ENCODE peak calls at places on chromosome 17, in five cellular contexts. V is stimulated activated CD4-positive, alpha-beta T cell treated with anti-CD3 and anti-CD28 coated beads, Interleukin-12 subunit alpha, Interleukin-12 subunit beta, amount 100 ng/mL, for 24 hours; U is AG08395; J is mucosa of descending colon; E is pancreas. K is an unnamed sample.

GRCh38 chr17:77736207-77736600 is 222.3 kb upstream of the TNRC6C start:
- DNase-seq in V (no peak), U (no peak), J (no peak), E (no peak), K (peak; percentile 65)

GRCh38 chr17:78268191-78268874 is 36.9 kb downstream of the TMEM235 start:
- DNase-seq in V (no peak), U (no peak), J (no peak), E (no peak), K (no peak)

GRCh38 chr17:15409721-15410247 is 57.6 kb downstream of the CDRT4 start:
- DNase-seq in V (no peak), U (peak; percentile 93), J (no peak), E (no peak), K (peak; percentile 87)

GRCh38 chr17:9150407-9151090 is 129.2 kb downstream of the NTN1 start:
- DNase-seq in V (no peak), U (peak; percentile 62), J (peak; percentile 38), E (no peak), K (no peak)

GRCh38 chr17:6000426-6000825 is 69.8 kb upstream of the WSCD1 start:
- DNase-seq in V (no peak), U (no peak), J (no peak), E (no peak), K (no peak)

GRCh38 chr17:44241104-44241503 is 21.6 kb upstream of the UBTF start:
- DNase-seq in V (no peak), U (no peak), J (no peak), E (no peak), K (no peak)

GRCh38 chr17:62739666-62740065 is 68.4 kb downstream of the MARCHF10 start:
- DNase-seq in V (no peak), U (peak; percentile 88), J (no peak), E (no peak), K (no peak)

GRCh38 chr17:18017958-18018357 is 21.0 kb downstream of the ATPAF2 start:
- DNase-seq in V (no peak), U (no peak), J (no peak), E (no peak), K (no peak)

GRCh38 chr17:41806685-41807445 is 4.9 kb downstream of the P3H4 start:
- DNase-seq in V (no peak), U (no peak), J (peak; percentile 64), E (no peak), K (no peak)

GRCh38 chr17:74213897-74214386 is 571 bp downstream of the TTYH2 start:
- DNase-seq in V (no peak), U (no peak), J (peak; percentile 60), E (no peak), K (peak; percentile 82)

GRCh38 chr17:418421-418751 is 65.8 kb upstream of the RPH3AL start:
- DNase-seq in V (no peak), U (no peak), J (no peak), E (no peak), K (no peak)

GRCh38 chr17:76504117-76504516 is 2.9 kb upstream of the RHBDF2 start:
- DNase-seq in V (no peak), U (no peak), J (no peak), E (no peak), K (no peak)

GRCh38 chr17:44959821-44960523 is 8.1 kb downstream of the C1QL1 start:
- DNase-seq in V (no peak), U (no peak), J (no peak), E (no peak), K (no peak)

GRCh38 chr17:47884905-47885735 is 10.9 kb upstream of the SP2 start:
- DNase-seq in V (no peak), U (no peak), J (peak; percentile 74), E (no peak), K (no peak)

GRCh38 chr17:36829676-36830075 is 107.6 kb upstream of the LHX1 start:
- DNase-seq in V (no peak), U (no peak), J (no peak), E (no peak), K (no peak)

GRCh38 chr17:58337126-58337599 is 8.6 kb upstream of the TSPOAP1 start:
- DNase-seq in V (no peak), U (no peak), J (peak; percentile 50), E (no peak), K (no peak)

GRCh38 chr17:64073771-64074703 is 53.6 kb upstream of the ICAM2 start:
- DNase-seq in V (no peak), U (no peak), J (no peak), E (no peak), K (no peak)

GRCh38 chr17:521561-522325 is 169.1 kb upstream of the RPH3AL start:
- DNase-seq in V (no peak), U (no peak), J (no peak), E (no peak), K (no peak)

GRCh38 chr17:48471807-48472484 is 41.9 kb upstream of the SKAP1 start:
- DNase-seq in V (no peak), U (no peak), J (no peak), E (no peak), K (no peak)

GRCh38 chr17:60086822-60087591 is 8.3 kb upstream of the HEATR6 start:
- DNase-seq in V (no peak), U (peak; percentile 82), J (no peak), E (no peak), K (no peak)

GRCh38 chr17:48594412-48595106 is 980 bp upstream of the HOXB5 start:
- DNase-seq in V (no peak), U (no peak), J (no peak), E (no peak), K (no peak)

GRCh38 chr17:82235775-82236141 is 6.9 kb downstream of the SLC16A3 start:
- DNase-seq in V (no peak), U (no peak), J (peak; percentile 60), E (peak; percentile 13), K (peak; percentile 35)

GRCh38 chr17:1764274-1764673 is 2.4 kb downstream of the SERPINF1 start:
- DNase-seq in V (peak; percentile 2), U (peak; percentile 75), J (peak; percentile 77), E (no peak), K (peak; percentile 88)

GRCh38 chr17:28828294-28829040 is 14.1 kb downstream of the FAM222B start:
- DNase-seq in V (no peak), U (peak; percentile 36), J (no peak), E (no peak), K (no peak)

GRCh38 chr17:75525806-75526554 is 483 bp downstream of the LLGL2 start:
- DNase-seq in V (no peak), U (no peak), J (peak; percentile 71), E (peak; percentile 58), K (peak; percentile 31)

GRCh38 chr17:82280537-82280936 is 7.0 kb upstream of the CSNK1D start:
- DNase-seq in V (no peak), U (no peak), J (no peak), E (no peak), K (no peak)

GRCh38 chr17:79597996-79598557 is 12.8 kb downstream of the RBFOX3 start:
- DNase-seq in V (no peak), U (no peak), J (no peak), E (no peak), K (no peak)

GRCh38 chr17:50916708-50917417 is 50.7 kb upstream of the TOB1 start:
- DNase-seq in V (no peak), U (no peak), J (no peak), E (no peak), K (peak; percentile 75)

K was measured in right cardiac atrium.